ENCODE peak calls at places on chromosomes 5 and 9, in five cellular contexts. S is IMR-90, R is stomach, U is sigmoid colon, A is PC-9. G is an unnamed sample.

GRCh38 chr5:151686673-151687378 is at the start of gene SPARC:
- DNase-seq in U (peak), S (peak), A (no peak), R (no peak), G (peak)

GRCh38 chr5:41670854-41671791 is 160.7 kb upstream of the PLCXD3 start:
- DNase-seq in S (no peak), R (no peak), U (no peak), A (no peak), G (no peak)

GRCh38 chr9:16884373-16884772 is 13.9 kb upstream of the BNC2 start:
- DNase-seq in S (no peak), R (no peak), A (no peak), U (no peak), G (no peak)

GRCh38 chr5:17069995-17070405 is 133.9 kb upstream of the MYO10 start:
- DNase-seq in U (no peak), S (no peak), R (peak), A (peak), G (no peak)

GRCh38 chr9:93606187-93606586 is 29.8 kb downstream of the PHF2 start:
- DNase-seq in R (no peak), S (no peak), A (no peak), U (no peak), G (no peak)

GRCh38 chr5:141701341-141702119 is 19.5 kb upstream of the ARAP3 start:
- DNase-seq in A (no peak), S (no peak), R (no peak), U (no peak), G (peak)

GRCh38 chr5:72511371-72512178 is 4.4 kb upstream of the ZNF366 start:
- DNase-seq in A (no peak), U (no peak), S (peak), R (no peak), G (no peak)

GRCh38 chr5:124849774-124850173 is 103.3 kb upstream of the ZNF608 start:
- DNase-seq in U (no peak), R (no peak), A (no peak), S (no peak), G (no peak)

GRCh38 chr5:55917402-55918096 is 66.4 kb downstream of the IL31RA start:
- DNase-seq in U (no peak), S (no peak), A (no peak), R (no peak), G (no peak)

GRCh38 chr5:72123764-72124163 is 16.5 kb downstream of the MAP1B start:
- DNase-seq in U (no peak), A (no peak), R (no peak), S (no peak), G (no peak)

GRCh38 chr5:134879456-134879855 is 5.3 kb downstream of the TXNDC15 start:
- DNase-seq in S (no peak), U (no peak), R (no peak), A (no peak), G (no peak)

GRCh38 chr5:57825026-57825683 is 342.5 kb upstream of the ACTBL2 start:
- DNase-seq in R (no peak), U (no peak), S (peak), A (peak), G (no peak)

GRCh38 chr5:136047858-136048257 is 19.1 kb downstream of the TGFBI start:
- DNase-seq in S (no peak), A (no peak), R (no peak), U (peak), G (no peak)

GRCh38 chr9:1362845-1363244 is 312.7 kb downstream of the DMRT2 start:
- DNase-seq in U (no peak), R (no peak), S (no peak), A (no peak), G (peak)

GRCh38 chr9:77999231-77999631 is 32.4 kb downstream of the GNAQ start:
- DNase-seq in R (no peak), A (no peak), S (peak), U (no peak), G (no peak)

GRCh38 chr9:13485068-13485596 is 205.6 kb upstream of the MPDZ start:
- DNase-seq in A (peak), R (no peak), U (peak), S (peak), G (peak)

GRCh38 chr9:20291201-20291600 is 331.1 kb downstream of the MLLT3 start:
- DNase-seq in S (no peak), R (no peak), A (no peak), U (no peak), G (no peak)

GRCh38 chr9:20294351-20294750 is 327.9 kb downstream of the MLLT3 start:
- DNase-seq in A (no peak), R (no peak), S (no peak), U (no peak), G (no peak)

GRCh38 chr9:20289416-20289815 is 332.9 kb downstream of the MLLT3 start:
- DNase-seq in S (no peak), U (no peak), R (no peak), A (no peak), G (no peak)

GRCh38 chr9:20290287-20290686 is 332.0 kb downstream of the MLLT3 start:
- DNase-seq in U (no peak), R (no peak), A (no peak), S (no peak), G (no peak)

GRCh38 chr9:20292002-20292401 is 330.3 kb downstream of the MLLT3 start:
- DNase-seq in S (peak), A (no peak), R (no peak), U (no peak), G (no peak)
- TF ChIP-seq CTCF in S (peak), A (no peak), R (no peak), U (no peak), G (no peak)

GRCh38 chr9:109101810-109102209 is 17.9 kb downstream of the TMEM245 start:
- DNase-seq in A (peak), U (no peak), R (no peak), S (peak), G (no peak)
- H3K27ac ChIP-seq in A (peak), U (peak), R (peak), S (no peak), G (peak)

GRCh38 chr5:171272996-171273970 is 35.8 kb upstream of the TLX3 start:
- DNase-seq in A (no peak), U (no peak), S (peak), R (no peak), G (no peak)
- TF ChIP-seq CTCF in A (peak), U (no peak), S (peak), R (no peak), G (no peak)

GRCh38 chr5:174571662-174572397 is 152.6 kb upstream of the MSX2 start:
- DNase-seq in U (peak), S (peak), A (peak), R (peak), G (peak)
- H3K27ac ChIP-seq in U (peak), S (peak), A (no peak), R (no peak), G (no peak)

GRCh38 chr9:109653470-109653869 is 126.5 kb upstream of the PALM2AKAP2 start:
- DNase-seq in U (no peak), R (no peak), A (no peak), S (no peak), G (no peak)
- TF ChIP-seq CTCF in U (no peak), R (no peak), A (no peak), S (no peak), G (no peak)

DNA sequence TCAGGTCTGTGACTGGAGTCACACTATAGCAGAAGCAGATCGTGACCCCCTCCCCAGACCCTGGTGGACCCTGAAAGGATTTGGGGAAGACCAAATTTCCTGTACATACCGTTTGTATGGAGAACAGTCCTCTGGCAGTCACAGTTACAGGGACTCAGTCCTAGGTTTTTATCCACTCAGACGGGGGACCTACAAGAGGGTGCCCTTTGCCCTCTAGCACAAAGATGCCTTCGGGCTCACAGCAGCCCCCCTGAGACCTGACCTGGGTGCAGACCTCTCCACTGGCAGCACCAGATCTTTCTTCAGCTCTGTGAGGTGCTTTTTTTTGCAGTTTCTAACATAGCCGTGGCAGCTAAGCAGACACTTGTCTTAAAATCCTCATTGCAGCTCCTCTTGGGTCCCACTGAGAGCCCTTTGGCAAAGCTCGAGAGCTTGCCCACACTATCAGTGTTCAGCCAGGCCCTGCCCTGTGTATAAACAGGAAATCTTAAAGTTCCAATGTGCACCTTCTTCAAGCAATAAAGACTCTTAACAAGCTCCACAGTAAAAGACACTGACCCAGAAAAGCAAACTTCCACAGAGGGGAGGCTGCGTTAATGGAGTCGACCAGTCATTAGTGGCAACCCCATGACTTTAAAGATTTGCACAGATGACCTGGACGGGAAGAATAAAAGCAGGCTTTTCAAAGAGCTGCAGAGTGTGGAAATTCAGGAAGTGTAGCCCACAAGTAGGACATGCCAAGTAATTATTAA is 71.8 kb upstream of the LHFPL2 start:
- DNase-seq in R (peak), U (no peak), S (no peak), A (no peak), G (no peak)
- H3K27ac ChIP-seq in R (no peak), U (no peak), S (no peak), A (no peak), G (no peak)

G was measured in heart right ventricle.